ENCODE peak calls at places on chromosomes 1 and 21, in four cellular contexts. X is glutamatergic neuron, N is endothelial cell, J is uterus. B is an unnamed sample.

GRCh38 chr1:245986404-245987221 is 520.5 kb downstream of the SMYD3 start:
- DNase-seq in J (peak), X (no peak), N (no peak), B (no peak)

GRCh38 chr21:42905195-42905594 is 12.1 kb downstream of the NDUFV3 start:
- DNase-seq in J (no peak), X (no peak), N (no peak), B (no peak)

GRCh38 chr1:222918746-222919477 is 104.1 kb downstream of the DISP1 start:
- DNase-seq in N (no peak), X (no peak), J (no peak), B (no peak)

GRCh38 chr1:109307363-109308021 is 681 bp upstream of the MYBPHL start:
- DNase-seq in X (peak), J (no peak), N (no peak), B (peak)

GRCh38 chr1:167584581-167584980 is 31.0 kb upstream of the CREG1 start:
- DNase-seq in J (no peak), X (no peak), N (no peak), B (no peak)

GRCh38 chr1:27601771-27602509 is 2.0 kb downstream of the AHDC1 start:
- DNase-seq in J (peak), X (peak), N (peak), B (no peak)

GRCh38 chr1:60510162-60510561 is 436.6 kb upstream of the C1orf87 start:
- DNase-seq in X (no peak), N (no peak), J (no peak), B (no peak)

GRCh38 chr1:174222166-174222949 is 63.0 kb downstream of the RABGAP1L start:
- DNase-seq in N (no peak), J (no peak), X (no peak), B (no peak)

GRCh38 chr1:153359241-153359640 is 1.6 kb downstream of the S100A9 start:
- DNase-seq in N (no peak), X (no peak), J (no peak), B (no peak)

GRCh38 chr1:19689856-19690255 is 25.2 kb downstream of the HTR6 start:
- DNase-seq in X (no peak), J (no peak), N (no peak), B (no peak)

GRCh38 chr1:8627728-8628127 is 189.7 kb downstream of the RERE start:
- DNase-seq in N (no peak), X (no peak), J (no peak), B (no peak)

GRCh38 chr1:149937779-149938178 is 1.1 kb upstream of the MTMR11 start:
- DNase-seq in N (no peak), X (no peak), J (no peak), B (no peak)

GRCh38 chr1:244319283-244320132 is 132.2 kb downstream of the ADSS2 start:
- DNase-seq in N (no peak), X (no peak), J (no peak), B (no peak)

GRCh38 chr1:172135076-172135672 is 285.3 kb upstream of the C1orf105 start:
- DNase-seq in J (no peak), X (no peak), N (no peak), B (no peak)

GRCh38 chr1:69533343-69533742 is 34.4 kb upstream of the LRRC7 start:
- DNase-seq in X (no peak), J (no peak), N (no peak), B (no peak)

DNA sequence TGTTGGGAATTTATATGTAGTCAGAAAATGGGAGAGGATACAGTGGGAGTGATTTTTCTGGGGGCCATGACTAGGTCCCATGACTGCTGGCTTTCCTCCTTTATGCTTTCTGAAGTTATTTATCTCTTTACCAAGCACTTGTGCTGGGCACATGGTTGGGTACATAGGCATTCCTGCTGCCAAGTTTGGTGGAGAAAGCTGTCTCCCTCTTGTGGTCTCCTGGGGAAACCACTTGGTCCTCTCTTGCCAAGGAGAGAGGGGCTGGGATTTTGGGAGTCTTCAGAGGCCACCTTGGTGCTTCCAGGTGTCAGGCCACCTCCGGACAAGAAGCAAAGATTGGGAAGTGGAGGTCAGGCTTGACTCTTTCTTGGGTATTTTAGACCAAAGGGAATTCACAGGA is 120.2 kb upstream of the KCNE2 start:
- DNase-seq in X (no peak), N (peak), J (no peak), B (no peak)
- TF ChIP-seq CTCF in X (no peak), N (no peak), J (no peak), B (peak)

GRCh38 chr21:28235169-28235892 is 757.3 kb downstream of the LTN1 start:
- DNase-seq in J (no peak), N (no peak), X (no peak), B (no peak)
- TF ChIP-seq CTCF in J (no peak), N (no peak), X (no peak), B (no peak)

DNA sequence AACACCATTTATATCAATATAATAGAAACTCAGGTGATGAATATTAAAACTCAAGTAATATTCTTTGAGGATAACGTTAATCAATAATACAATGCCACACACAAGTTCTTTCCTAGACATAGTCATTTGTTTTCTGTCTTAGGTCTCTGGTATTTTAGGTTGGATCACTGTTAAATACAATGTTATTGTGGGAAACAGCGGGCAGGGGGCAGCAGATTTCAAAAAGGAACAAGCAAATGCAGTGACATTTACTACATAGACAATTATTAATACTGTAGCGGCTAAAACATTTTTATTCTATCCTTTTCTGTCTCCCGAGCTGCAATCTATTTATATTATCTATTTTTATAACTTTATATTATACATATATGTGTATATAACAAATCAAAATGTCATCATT is 186.4 kb upstream of the ZNHIT6 start:
- DNase-seq in J (no peak), N (peak), X (peak), B (no peak)
- TF ChIP-seq CTCF in J (no peak), N (peak), X (peak), B (peak)

DNA sequence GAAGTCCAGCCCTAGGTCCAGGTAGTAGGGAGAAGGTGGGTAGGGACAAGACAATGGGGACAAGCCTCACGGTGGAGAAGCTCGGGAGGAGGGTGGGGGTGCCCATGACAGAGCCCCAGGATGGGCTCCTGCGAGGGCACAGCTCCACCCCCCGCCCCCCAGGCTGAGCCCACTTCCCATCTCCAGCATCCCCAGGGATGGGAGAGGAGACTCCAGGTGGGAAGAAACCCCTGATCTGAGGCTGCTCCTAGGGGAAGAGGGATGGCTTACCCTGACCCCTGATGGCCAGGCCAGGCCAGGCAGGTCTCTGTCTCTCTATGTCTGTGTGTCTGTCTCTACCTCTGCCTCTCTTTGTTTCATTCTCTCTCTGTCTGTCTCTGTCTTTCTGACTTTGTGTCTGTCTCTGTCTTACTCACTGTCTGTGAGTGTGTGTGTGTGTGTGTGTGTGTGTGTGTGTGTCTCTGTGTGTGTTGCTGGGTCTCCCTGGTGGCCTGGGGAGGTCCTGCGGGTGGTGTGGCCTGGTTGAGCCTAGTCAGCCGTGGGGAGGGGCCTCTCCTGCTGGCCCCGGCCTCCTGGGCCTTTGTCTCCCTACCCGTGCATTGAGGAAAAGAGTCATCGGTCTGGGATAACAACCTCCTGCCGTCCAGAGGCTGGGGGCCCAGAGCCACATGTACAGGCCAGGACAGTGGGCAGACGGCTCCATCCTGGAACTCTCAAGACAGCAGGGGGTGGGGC is 45.7 kb downstream of the WNT9A start:
- DNase-seq in X (peak), J (no peak), N (peak), B (no peak)
- TF ChIP-seq CTCF in X (no peak), J (no peak), N (no peak), B (no peak)

GRCh38 chr1:161738627-161739287 is 10.8 kb upstream of the DUSP12 start:
- DNase-seq in X (no peak), J (no peak), N (peak), B (no peak)
- TF ChIP-seq CTCF in X (peak), J (no peak), N (peak), B (peak)

B was measured in D721Med.